ENCODE peak calls at places on chromosomes 13 and 19, in five cellular contexts. C, U, E, O and N are unnamed samples.
A peak's percentile ranks its signal among the peaks of the same experiment; 100 is the strongest.

GRCh38 chr13:33611016-33611805 is 206.7 kb upstream of the RFC3 start:
- DNase-seq in E (no peak), O (peak; percentile 68), C (no peak), U (peak; percentile 17), N (peak; percentile 23)

GRCh38 chr13:98575009-98575866 is 1.7 kb downstream of the STK24 start:
- DNase-seq in O (no peak), E (no peak), C (no peak), U (no peak), N (no peak)

GRCh38 chr19:35232912-35233311 is 4.4 kb upstream of the FAM187B start:
- DNase-seq in E (no peak), U (peak; percentile 19), C (no peak), O (no peak), N (no peak)

GRCh38 chr13:71867101-71867814 is at the start of gene DACH1:
- DNase-seq in E (peak; percentile 71), U (peak; percentile 91), O (peak; percentile 64), C (peak; percentile 70), N (peak; percentile 50)

GRCh38 chr13:113034451-113035208 is 65.6 kb downstream of the MCF2L start:
- DNase-seq in U (peak; percentile 46), O (peak; percentile 70), C (peak; percentile 65), E (no peak), N (peak; percentile 93)

GRCh38 chr19:5588906-5589676 is 21.3 kb upstream of the TINCR start:
- DNase-seq in E (no peak), C (no peak), O (no peak), U (no peak), N (peak; percentile 59)

GRCh38 chr13:108681986-108682562 is 52.7 kb downstream of the MYO16 start:
- DNase-seq in O (no peak), E (no peak), U (no peak), C (no peak), N (no peak)

GRCh38 chr19:4067396-4068057 is 828 bp upstream of the ZBTB7A start:
- DNase-seq in E (peak; percentile 72), U (no peak), C (peak; percentile 49), O (no peak), N (peak; percentile 85)

GRCh38 chr19:55113570-55114039 is 3.8 kb downstream of the PPP1R12C start:
- DNase-seq in U (no peak), E (peak; percentile 71), O (peak; percentile 83), C (peak; percentile 72), N (peak; percentile 92)

GRCh38 chr19:29485293-29485692 is 40.5 kb upstream of the VSTM2B start:
- DNase-seq in E (peak; percentile 10), U (no peak), O (peak; percentile 11), C (no peak), N (no peak)

GRCh38 chr19:40805258-40805868 is 6.4 kb downstream of the EGLN2 start:
- DNase-seq in C (no peak), U (peak; percentile 57), O (peak; percentile 67), E (no peak), N (no peak)

GRCh38 chr13:76239031-76239680 is 603.0 kb downstream of the LMO7 start:
- DNase-seq in O (no peak), C (no peak), U (no peak), E (no peak), N (no peak)

GRCh38 chr19:19381007-19381926 is 24.2 kb upstream of the GATAD2A start:
- DNase-seq in U (no peak), O (no peak), E (peak; percentile 54), C (no peak), N (peak; percentile 10)

GRCh38 chr13:50529154-50529882 is 314.2 kb downstream of the DLEU7 start:
- DNase-seq in C (peak; percentile 82), O (peak; percentile 82), E (peak; percentile 88), U (peak; percentile 52), N (no peak)

GRCh38 chr19:37906868-37907734 is at the start of gene SIPA1L3:
- DNase-seq in E (peak; percentile 97), C (peak; percentile 97), U (peak; percentile 96), O (peak; percentile 96), N (peak; percentile 96)

GRCh38 chr19:18329035-18329376 is 6.1 kb upstream of the LSM4 start:
- DNase-seq in C (no peak), U (no peak), E (no peak), O (no peak), N (no peak)

GRCh38 chr13:46615888-46616531 is 63.0 kb downstream of the LRCH1 start:
- DNase-seq in C (no peak), E (no peak), U (no peak), O (no peak), N (no peak)

GRCh38 chr19:56838930-56839664 is 1.4 kb downstream of the PEG3 start:
- DNase-seq in C (peak; percentile 98), E (peak; percentile 87), U (peak; percentile 2), O (peak; percentile 99), N (no peak)

GRCh38 chr19:1053176-1054101 is 13.5 kb upstream of the ARHGAP45 start:
- DNase-seq in E (no peak), O (no peak), U (no peak), C (no peak), N (no peak)

GRCh38 chr13:39374741-39375189 is 228.2 kb downstream of the LHFPL6 start:
- DNase-seq in C (no peak), E (no peak), O (no peak), U (no peak), N (no peak)

GRCh38 chr13:88586263-88586662 is 915.1 kb downstream of the SLITRK5 start:
- DNase-seq in U (no peak), C (no peak), O (no peak), E (no peak), N (no peak)

GRCh38 chr13:102680842-102681725 is 13.8 kb downstream of the METTL21C start:
- DNase-seq in U (peak; percentile 5), E (no peak), C (no peak), O (no peak), N (no peak)

GRCh38 chr19:36747750-36748149 is 24.9 kb downstream of the ZNF850 start:
- DNase-seq in E (no peak), U (no peak), C (no peak), O (no peak), N (no peak)

GRCh38 chr19:36745870-36746269 is 26.7 kb downstream of the ZNF850 start:
- DNase-seq in C (no peak), U (no peak), O (no peak), E (no peak), N (no peak)

GRCh38 chr19:36750066-36750691 is 22.4 kb downstream of the ZNF850 start:
- DNase-seq in C (no peak), E (no peak), O (no peak), U (no peak), N (no peak)

DNA sequence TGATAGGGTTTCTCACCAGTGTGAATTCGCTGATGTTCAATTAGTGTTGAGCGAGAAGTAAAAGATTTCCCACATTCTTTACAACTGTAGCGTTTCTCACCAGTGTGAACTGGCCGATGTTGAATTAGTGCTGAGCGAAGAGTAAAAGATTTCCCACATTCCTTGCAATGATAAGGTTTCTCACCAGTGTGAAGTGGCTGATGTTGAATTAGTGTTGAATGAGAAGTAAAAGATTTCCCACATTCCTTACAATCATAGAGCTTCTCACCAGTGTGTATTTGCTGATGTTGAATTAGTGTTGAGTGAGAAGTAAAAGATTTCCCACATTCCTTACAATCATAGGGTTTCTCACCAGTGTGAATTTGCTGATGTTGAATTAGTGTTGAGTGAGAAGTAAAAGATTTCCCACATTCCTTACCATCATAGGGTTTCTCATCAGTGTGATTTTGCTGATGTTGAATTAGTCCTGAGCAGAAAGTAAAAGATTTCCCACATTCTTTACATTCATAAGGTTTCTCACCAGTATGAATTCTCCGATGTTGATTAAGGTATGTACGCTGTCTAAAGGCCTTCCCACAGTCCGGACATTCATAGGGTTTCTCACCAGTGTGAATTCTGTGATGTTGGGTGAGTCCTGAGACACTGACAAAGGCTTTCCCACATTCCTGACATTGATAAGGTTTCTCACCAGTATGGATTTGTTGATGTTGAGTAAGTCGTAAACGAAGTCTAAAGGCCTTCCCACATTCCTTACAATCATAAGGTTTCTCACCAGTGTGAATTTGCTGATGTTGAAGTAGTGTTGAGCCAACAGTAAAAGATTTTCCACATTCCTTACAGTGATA is 24.0 kb downstream of the ZNF850 start:
- DNase-seq in E (no peak), C (no peak), O (no peak), U (no peak), N (no peak)
- H3K4me3 ChIP-seq in E (no peak overlapping the region), C (no peak overlapping the region), O (no peak overlapping the region), U (no peak overlapping the region), N (no peak overlapping the region)

GRCh38 chr19:10852941-10853340 is 4.7 kb downstream of the C19orf38 start:
- DNase-seq in U (no peak), O (no peak), E (no peak), C (no peak), N (no peak)

GRCh38 chr19:10852098-10852800 is 4.0 kb downstream of the C19orf38 start:
- DNase-seq in C (no peak), O (no peak), E (no peak), U (no peak), N (no peak)

GRCh38 chr19:10846500-10847202 is 1.6 kb upstream of the C19orf38 start:
- DNase-seq in C (no peak), O (no peak), U (no peak), E (no peak), N (no peak)

GRCh38 chr19:10850631-10851030 is 2.4 kb downstream of the C19orf38 start:
- DNase-seq in O (no peak), E (no peak), C (no peak), U (no peak), N (no peak)

GRCh38 chr19:10848208-10848843 is at the start of gene C19orf38:
- DNase-seq in E (no peak), U (no peak), O (no peak), C (no peak), N (peak; percentile 38)
- H3K4me3 ChIP-seq in E (no peak within 1 kb of the TSS), U (no peak within 1 kb of the TSS), O (no peak within 1 kb of the TSS), C (no peak within 1 kb of the TSS), N (no peak within 1 kb of the TSS)

GRCh38 chr13:27920677-27921420 is 1.0 kb downstream of the PDX1 start:
- DNase-seq in C (peak; percentile 40), E (no peak), O (no peak), U (peak; percentile 44), N (peak; percentile 70)

GRCh38 chr13:27918918-27919255 is 913 bp upstream of the PDX1 start:
- DNase-seq in E (no peak), U (no peak), C (no peak), O (no peak), N (peak; percentile 38)

GRCh38 chr13:27921421-27921960 is 1.7 kb downstream of the PDX1 start:
- DNase-seq in C (no peak), E (no peak), U (no peak), O (no peak), N (peak; percentile 68)

GRCh38 chr13:27919299-27919933 is 384 bp upstream of the PDX1 start:
- DNase-seq in E (no peak), U (no peak), C (no peak), O (no peak), N (peak; percentile 94)

GRCh38 chr13:27919934-27920676 is at the start of gene PDX1:
- DNase-seq in E (peak; percentile 74), C (peak; percentile 52), O (no peak), U (peak; percentile 91), N (peak; percentile 53)
- H3K4me3 ChIP-seq in E (no peak within 1 kb of the TSS), C (peak within 1 kb of the TSS; percentile 42), O (no peak within 1 kb of the TSS), U (no peak within 1 kb of the TSS), N (no peak within 1 kb of the TSS)

DNA sequence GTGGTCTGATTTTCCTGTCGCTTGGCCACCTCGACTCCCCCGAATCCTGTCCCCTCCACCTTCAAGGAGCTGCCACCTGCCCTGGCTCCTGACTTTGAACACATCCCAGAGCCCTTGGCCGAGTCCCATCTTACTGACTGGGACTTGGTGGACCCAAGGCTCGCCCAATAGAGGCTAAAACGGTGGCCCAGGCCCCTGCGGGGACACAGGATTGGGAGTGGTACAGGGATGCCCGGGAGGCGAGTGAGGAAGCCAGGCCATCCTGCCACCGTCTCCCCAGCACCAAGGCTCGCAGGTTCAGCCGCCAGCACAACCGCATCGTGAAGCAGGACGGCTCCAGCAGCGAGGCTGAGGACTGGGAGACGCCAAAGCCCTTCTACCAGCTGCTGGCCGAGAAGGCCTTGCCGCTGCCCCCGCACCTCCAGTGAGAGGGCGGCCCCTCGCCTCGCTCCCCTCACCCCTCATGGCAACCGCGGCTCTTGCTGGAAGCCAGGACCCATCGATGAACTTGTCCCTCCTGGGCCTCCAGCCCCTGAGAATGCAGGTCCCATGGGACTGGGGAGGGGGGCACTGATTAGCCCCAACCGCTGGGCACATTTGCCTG is 5.3 kb downstream of the SIX5 start:
- DNase-seq in U (no peak), E (no peak), O (no peak), C (no peak), N (peak; percentile 77)
- H3K4me3 ChIP-seq in U (no peak overlapping the region), E (no peak overlapping the region), O (no peak overlapping the region), C (no peak overlapping the region), N (no peak overlapping the region)